ENCODE peak calls at places on chromosomes 16 and 17, in four cellular contexts. B is cardiac fibroblast, I is Caco-2, K is osteoblast. O is an unnamed sample.

GRCh38 chr17:6347776-6348175 is 87.1 kb downstream of the AIPL1 start:
- DNase-seq in B (no peak), I (no peak), K (no peak), O (no peak)

GRCh38 chr16:58196898-58197313 is 1.0 kb downstream of the CSNK2A2 start:
- DNase-seq in B (peak; percentile 27), K (peak; percentile 92), I (no peak), O (peak; percentile 3)

GRCh38 chr17:48322060-48322459 is 108.0 kb downstream of the SKAP1 start:
- DNase-seq in I (no peak), B (peak; percentile 34), K (peak; percentile 63), O (peak; percentile 6)

GRCh38 chr17:1179635-1180433 is at the start of gene ABR:
- DNase-seq in K (peak; percentile 96), I (no peak), B (peak; percentile 23), O (no peak)

GRCh38 chr16:70576431-70577255 is 53.0 kb downstream of the SF3B3 start:
- DNase-seq in B (peak; percentile 89), I (no peak), K (peak; percentile 61), O (peak; percentile 87)

GRCh38 chr16:12573730-12574383 is 229.8 kb downstream of the CPPED1 start:
- DNase-seq in I (peak; percentile 67), K (peak; percentile 95), B (peak; percentile 57), O (no peak)

GRCh38 chr16:84115919-84116719 is 623 bp downstream of the MBTPS1 start:
- DNase-seq in K (no peak), B (peak; percentile 42), I (no peak), O (peak; percentile 3)

GRCh38 chr16:50247906-50248608 is 18.3 kb upstream of the ADCY7 start:
- DNase-seq in B (no peak), I (no peak), K (peak; percentile 68), O (no peak)

GRCh38 chr16:85936761-85937343 is 37.9 kb downstream of the IRF8 start:
- DNase-seq in B (no peak), I (no peak), K (no peak), O (no peak)

GRCh38 chr17:72426321-72426720 is 305.5 kb downstream of the SOX9 start:
- DNase-seq in K (no peak), I (no peak), B (no peak), O (no peak)

GRCh38 chr17:72426948-72427760 is 306.3 kb downstream of the SOX9 start:
- DNase-seq in K (no peak), B (no peak), I (no peak), O (no peak)

GRCh38 chr17:72427761-72428109 is 306.9 kb downstream of the SOX9 start:
- DNase-seq in I (no peak), B (no peak), K (no peak), O (no peak)

GRCh38 chr17:72430611-72431432 is 310.0 kb downstream of the SOX9 start:
- DNase-seq in I (peak; percentile 47), K (peak; percentile 89), B (no peak), O (no peak)

DNA sequence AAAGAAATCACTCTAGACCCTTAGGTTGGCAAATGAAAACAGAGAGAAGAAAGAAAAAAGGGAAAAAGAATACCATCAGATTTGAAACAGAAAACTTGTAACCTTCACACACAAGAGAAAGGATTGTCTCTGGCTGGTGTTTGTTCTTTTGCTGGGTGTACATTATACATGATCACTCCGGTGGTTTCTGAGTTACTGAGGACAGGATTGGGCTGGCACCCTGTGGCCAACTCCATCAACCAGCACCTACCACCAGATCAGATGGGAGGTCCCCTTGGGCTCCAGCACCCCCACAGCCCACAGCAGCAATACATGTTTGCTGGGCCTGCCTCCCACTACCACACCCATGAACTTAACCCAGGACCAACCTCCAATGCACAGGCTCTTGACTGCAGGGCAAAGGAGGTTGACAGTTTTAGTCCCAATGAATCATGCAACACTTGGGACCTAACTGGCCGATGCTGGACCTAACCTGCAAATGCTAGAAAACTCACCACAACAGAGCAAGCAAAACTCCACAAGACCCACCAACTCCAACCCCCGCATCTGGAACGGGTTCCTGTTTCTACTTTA is 308.3 kb downstream of the SOX9 start:
- DNase-seq in B (no peak), K (peak; percentile 48), I (no peak), O (no peak)
- TF ChIP-seq CTCF in B (no peak), K (peak; percentile 15), I (no peak), O (no peak)

DNA sequence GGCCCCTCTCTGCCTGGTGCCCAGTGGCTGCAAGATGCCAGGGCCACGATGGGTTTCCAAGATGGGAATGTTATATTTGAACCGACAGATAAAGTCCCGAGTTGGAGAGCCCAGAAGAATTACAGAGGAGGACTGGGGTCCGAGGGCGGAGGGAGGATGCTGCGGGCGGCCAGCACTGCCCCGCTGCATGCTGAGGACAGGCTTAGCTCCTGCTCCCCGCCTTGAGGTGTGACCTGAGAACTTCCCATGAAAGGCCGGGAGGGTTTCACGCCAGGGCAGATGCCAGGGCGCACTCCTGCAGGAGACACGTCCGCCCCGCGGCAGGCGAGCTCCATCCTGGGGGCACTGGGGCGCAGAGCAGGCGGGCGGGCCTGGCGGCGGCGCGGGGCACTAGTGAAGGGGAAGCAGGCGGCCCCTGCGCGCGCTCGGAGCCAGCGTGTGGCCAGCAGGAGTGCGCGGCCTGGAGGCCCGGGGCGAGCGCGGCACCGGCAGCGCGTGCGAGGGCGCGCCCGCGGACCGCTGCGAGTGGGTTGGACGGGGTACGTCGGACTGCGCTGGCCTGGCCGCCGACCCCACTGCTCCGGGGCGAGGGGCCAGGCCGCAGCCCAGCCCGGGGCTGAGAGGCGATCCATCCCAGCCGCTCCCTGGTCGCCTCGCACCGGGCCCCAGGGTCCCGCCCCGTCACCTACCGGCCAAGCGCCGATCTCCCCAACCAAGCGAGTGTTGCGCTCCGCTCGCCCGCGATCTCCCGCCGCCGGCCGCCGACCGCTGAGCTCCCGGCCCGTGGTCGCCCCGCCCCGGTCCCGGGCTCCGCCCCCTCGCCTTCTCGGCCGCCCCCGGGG is at the start of gene MAP3K14:
- DNase-seq in I (peak; percentile 75), K (peak; percentile 87), B (peak; percentile 69), O (peak; percentile 45)
- TF ChIP-seq CTCF in I (no peak), K (peak; percentile 9), B (peak; percentile 2), O (no peak)

DNA sequence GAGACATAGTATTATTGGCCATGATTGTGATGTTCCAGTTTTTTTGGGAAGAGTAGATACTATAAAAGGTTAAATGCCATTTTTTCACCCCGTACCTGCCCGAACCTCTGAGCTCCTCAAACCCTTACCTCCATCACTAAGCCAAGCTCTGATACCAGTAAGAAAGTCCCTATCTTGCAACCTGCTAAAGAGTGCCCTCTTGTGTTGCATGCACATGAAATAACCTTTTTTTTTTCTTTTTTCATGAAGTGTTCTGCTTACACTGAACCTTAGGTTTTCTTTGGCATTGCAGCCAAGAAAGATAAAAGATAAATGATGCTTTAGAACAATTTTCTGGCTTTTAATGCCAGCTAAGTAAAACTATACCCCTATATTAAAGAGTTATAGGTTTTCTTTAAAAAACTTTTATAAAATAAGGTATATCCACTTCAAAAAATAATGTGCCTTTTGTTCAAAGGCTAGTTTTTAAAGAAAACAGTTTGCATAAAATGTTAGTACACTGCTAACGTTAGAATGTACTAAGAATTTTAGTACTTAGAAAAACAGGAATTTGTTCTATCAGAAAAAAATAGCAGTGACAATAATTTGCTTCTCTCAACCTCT is 295.3 kb upstream of the PMFBP1 start:
- DNase-seq in I (no peak), B (peak; percentile 79), K (no peak), O (peak; percentile 46)
- TF ChIP-seq CTCF in I (peak; percentile 67), B (peak; percentile 78), K (peak; percentile 73), O (peak; percentile 86)

DNA sequence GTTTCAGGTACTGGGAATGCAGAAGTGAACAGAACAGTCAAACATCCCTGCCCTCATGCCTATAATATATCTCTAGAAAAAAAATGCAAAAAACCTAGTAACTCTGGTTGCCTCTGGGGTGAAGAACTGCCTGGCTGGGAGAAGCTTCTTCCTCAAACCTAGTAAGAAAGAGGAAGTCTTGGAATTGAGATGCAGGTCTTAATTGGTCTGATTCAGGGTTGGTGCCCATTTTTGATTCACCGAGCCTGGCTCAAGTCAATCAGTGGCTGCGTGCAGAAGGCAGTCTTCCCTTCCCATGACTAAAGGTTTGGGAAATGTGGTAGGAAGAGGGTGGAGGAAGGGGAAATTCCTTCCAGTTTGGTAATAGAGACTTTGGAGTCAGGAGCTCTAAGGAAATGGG is 22.4 kb downstream of the CDRT15 start:
- DNase-seq in I (no peak), K (peak; percentile 90), B (peak; percentile 6), O (peak; percentile 59)
- TF ChIP-seq CTCF in I (no peak), K (no peak), B (no peak), O (no peak)